ENCODE peak calls at places on chromosome 3, in six cellular contexts. A is GM12878, O is HCT116, V is HepG2, Z is upper lobe of left lung, C is K562. H is an unnamed sample.

GRCh38 chr3:4834403-4834866 is 144.8 kb upstream of the BHLHE40 start:
- ATAC-seq in C (peak), Z (no peak), O (no peak), A (peak), V (no peak), H (no peak)

GRCh38 chr3:149959443-149959842 is 11.3 kb downstream of the PFN2 start:
- ATAC-seq in O (no peak), C (no peak), A (no peak), Z (no peak), V (no peak), H (no peak)

GRCh38 chr3:171940250-171940649 is 97.1 kb downstream of the TMEM212 start:
- ATAC-seq in V (no peak), A (no peak), O (no peak), Z (no peak), C (no peak), H (no peak)

GRCh38 chr3:11554236-11554610 is 89.5 kb downstream of the VGLL4 start:
- ATAC-seq in C (no peak), Z (no peak), O (no peak), V (peak), A (no peak), H (no peak)

GRCh38 chr3:63847718-63848450 is 15.7 kb downstream of the THOC7 start:
- ATAC-seq in Z (no peak), V (no peak), A (no peak), C (no peak), O (no peak), H (no peak)

GRCh38 chr3:31157028-31157694 is 262.7 kb upstream of the GADL1 start:
- ATAC-seq in A (peak), C (no peak), Z (peak), V (no peak), O (peak), H (no peak)

GRCh38 chr3:170247875-170248274 is 25.7 kb downstream of the PRKCI start:
- ATAC-seq in C (no peak), A (peak), O (no peak), V (no peak), Z (no peak), H (no peak)

GRCh38 chr3:117706037-117706436 is 996.5 kb downstream of the TUSC7 start:
- ATAC-seq in V (no peak), C (no peak), Z (peak), A (no peak), O (no peak), H (no peak)

GRCh38 chr3:52226229-52226817 is 878 bp upstream of the TLR9 start:
- ATAC-seq in O (peak), V (peak), C (peak), Z (no peak), A (peak), H (no peak)

GRCh38 chr3:186571644-186572013 is 1.1 kb downstream of the DNAJB11 start:
- ATAC-seq in A (no peak), Z (no peak), O (no peak), V (no peak), C (no peak), H (no peak)

GRCh38 chr3:186567072-186567921 is at the start of gene TBCCD1:
- ATAC-seq in A (peak), C (peak), V (peak), O (peak), Z (peak), H (peak)

GRCh38 chr3:186570941-186571643 is 572 bp downstream of the DNAJB11 start:
- ATAC-seq in C (no peak), Z (no peak), V (no peak), O (peak), A (no peak), H (no peak)

GRCh38 chr3:186569779-186570095 is 783 bp upstream of the DNAJB11 start:
- ATAC-seq in O (no peak), A (no peak), V (no peak), C (no peak), Z (no peak), H (no peak)

DNA sequence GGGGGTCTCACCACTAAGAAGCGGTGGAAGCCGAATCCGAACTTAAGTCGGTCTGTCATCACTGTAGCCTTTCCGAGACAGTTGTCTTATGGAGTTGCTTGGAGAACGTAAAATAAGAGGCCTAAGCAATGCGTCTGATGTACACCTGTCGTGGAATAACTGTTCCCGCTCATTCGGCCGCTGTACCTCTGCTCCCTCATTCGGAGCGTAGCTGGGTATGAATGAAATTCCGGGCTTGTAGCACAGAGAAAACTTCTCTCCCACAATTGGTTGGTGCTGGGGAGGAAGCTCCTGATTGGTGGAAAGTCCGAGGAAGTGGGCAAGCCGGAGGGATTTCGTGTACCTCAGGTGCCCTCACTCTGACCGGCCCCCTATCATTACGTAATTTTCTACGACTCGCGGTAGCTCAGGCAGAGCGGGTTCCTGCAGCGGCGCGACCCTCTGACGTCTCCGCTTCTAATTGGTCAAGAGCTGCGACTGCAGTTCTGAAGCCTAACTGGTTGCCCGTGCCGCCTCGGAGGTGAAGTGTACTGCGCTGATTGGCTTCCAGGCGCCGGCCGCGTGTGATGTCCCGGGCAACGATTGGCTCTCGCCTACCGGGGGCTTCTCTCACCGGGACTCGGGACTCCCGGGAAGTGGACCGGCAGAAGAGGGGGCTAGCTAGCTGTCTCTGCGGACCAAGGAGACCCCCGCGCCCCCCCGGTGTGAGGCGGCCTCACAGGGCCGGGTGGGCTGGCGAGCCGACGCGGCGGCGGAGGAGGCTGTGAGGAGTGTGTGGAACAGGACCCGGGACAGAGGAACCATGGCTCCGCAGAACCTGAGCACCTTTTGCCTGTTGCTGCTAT is at the start of gene DNAJB11:
- ATAC-seq in A (peak), O (peak), C (peak), Z (peak), V (peak), H (peak)
- TF ChIP-seq POLR2A in A (peak), O (peak), C (peak), Z (peak), V (peak), H (peak)

GRCh38 chr3:44712455-44713075 is at the start of gene ZNF502:
- ATAC-seq in V (no peak), C (peak), A (peak), O (peak), Z (peak), H (peak)
- TF ChIP-seq POLR2AphosphoS5 in V (no peak), C (no peak), A (no peak), O (peak), Z (peak), H (peak)

GRCh38 chr3:196969660-196970546 is 1.3 kb upstream of the PIGZ start:
- ATAC-seq in O (peak), A (peak), Z (peak), V (peak), C (peak), H (peak)
- TF ChIP-seq POLR2A in O (no peak), A (peak), Z (no peak), V (no peak), C (no peak), H (no peak)

GRCh38 chr3:111862974-111863373 is 3.9 kb downstream of the PHLDB2 start:
- ATAC-seq in C (no peak), V (no peak), O (no peak), A (no peak), Z (no peak), H (no peak)

GRCh38 chr3:111867889-111868426 is 8.9 kb downstream of the PHLDB2 start:
- ATAC-seq in C (no peak), Z (no peak), O (no peak), V (no peak), A (no peak), H (no peak)

GRCh38 chr3:111862415-111862814 is 3.4 kb downstream of the PHLDB2 start:
- ATAC-seq in V (no peak), A (no peak), C (no peak), Z (no peak), O (no peak), H (no peak)

GRCh38 chr3:111863942-111864341 is 4.9 kb downstream of the PHLDB2 start:
- ATAC-seq in Z (no peak), O (no peak), A (no peak), V (no peak), C (no peak), H (no peak)

GRCh38 chr3:111864821-111865656 is 6.0 kb downstream of the PHLDB2 start:
- ATAC-seq in C (no peak), A (no peak), Z (peak), V (no peak), O (no peak), H (peak)
- TF ChIP-seq POLR2AphosphoS5 in C (no peak), A (no peak), Z (no peak), V (no peak), O (peak), H (peak)

H was measured in gastroesophageal sphincter.